ENCODE peak calls at places on chromosome 3, in four cellular contexts. T is uterus, Q is Karpas-422, R is thoracic aorta. G is an unnamed sample. For H3K36me3, the result is how much of the 10 kb centered on the place peaks cover.

GRCh38 chr3:152937234-152937633 is 102.3 kb downstream of the P2RY1 start:
- DNase-seq in T (no peak), Q (no peak), R (no peak), G (peak)

GRCh38 chr3:14322001-14322400 is 80.4 kb upstream of the SLC6A6 start:
- DNase-seq in T (no peak), Q (no peak), R (no peak), G (no peak)

GRCh38 chr3:178623666-178624255 is 87.5 kb downstream of the KCNMB2 start:
- DNase-seq in T (no peak), Q (no peak), R (no peak), G (peak)

GRCh38 chr3:186099178-186099577 is 9.7 kb downstream of the ETV5 start:
- DNase-seq in T (peak), Q (no peak), R (peak), G (peak)

GRCh38 chr3:143538577-143538981 is 309.7 kb downstream of the SLC9A9 start:
- DNase-seq in T (no peak), Q (no peak), R (no peak), G (peak)

GRCh38 chr3:53709256-53709655 is 137.0 kb downstream of the CHDH start:
- DNase-seq in T (no peak), Q (no peak), R (no peak), G (no peak)

GRCh38 chr3:69370945-69371301 is 15.0 kb downstream of the FRMD4B start:
- DNase-seq in T (no peak), Q (no peak), R (no peak), G (no peak)

GRCh38 chr3:111859974-111860859 is 1.2 kb downstream of the PHLDB2 start:
- DNase-seq in T (peak), Q (peak), R (peak), G (peak)

GRCh38 chr3:194328080-194328571 is 23.0 kb downstream of the CPN2 start:
- DNase-seq in T (no peak), Q (no peak), R (no peak), G (peak)

GRCh38 chr3:60028243-60028642 is 978.4 kb upstream of the CFAP20DC start:
- DNase-seq in T (no peak), Q (no peak), R (no peak), G (no peak)

GRCh38 chr3:101184111-101184510 is 136.3 kb downstream of the IMPG2 start:
- DNase-seq in T (no peak), Q (no peak), R (no peak), G (no peak)

GRCh38 chr3:51703026-51703775 is 3.7 kb upstream of the GRM2 start:
- DNase-seq in T (no peak), Q (no peak), R (no peak), G (peak)
- H3K27ac ChIP-seq in T (no peak), Q (no peak), R (no peak), G (no peak)

DNA sequence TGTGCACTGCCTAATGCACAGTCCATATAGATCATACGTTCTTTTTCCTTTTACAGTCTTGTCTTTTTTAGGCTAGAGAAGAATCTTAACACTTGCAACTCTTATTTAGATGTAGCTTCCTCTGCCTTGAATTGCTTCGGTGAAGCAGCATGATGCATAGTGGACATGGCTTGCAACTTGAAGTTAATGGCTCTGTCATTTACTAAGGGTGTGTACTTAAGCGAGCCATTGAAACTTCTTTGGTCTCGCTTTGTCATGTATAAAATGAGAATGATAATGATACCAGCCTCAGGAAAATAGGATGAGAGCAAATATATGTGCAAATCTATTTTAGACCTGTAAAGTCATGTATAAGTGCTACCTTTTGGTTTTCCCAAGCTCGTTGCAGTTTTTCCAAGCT is 147.4 kb downstream of the GHSR start:
- DNase-seq in T (no peak), Q (no peak), R (no peak), G (no peak)
- H3K36me3 ChIP-seq in T (under half), Q (under half), R (under half), G (half or more)

GRCh38 chr3:2180661-2181060 is 82.0 kb downstream of the CNTN4 start:
- DNase-seq in T (no peak), Q (no peak), R (no peak), G (no peak)
- H3K27ac ChIP-seq in T (no peak), Q (no peak), R (no peak), G (no peak)

GRCh38 chr3:150635526-150635925 is 32.4 kb downstream of the SELENOT start:
- DNase-seq in T (no peak), Q (peak), R (no peak), G (no peak)
- H3K36me3 ChIP-seq in T (under half), Q (under half), R (under half), G (under half)

GRCh38 chr3:183327343-183327742 is 74.3 kb downstream of the B3GNT5 start:
- DNase-seq in T (no peak), Q (no peak), R (no peak), G (no peak)
- H3K27ac ChIP-seq in T (no peak), Q (no peak), R (no peak), G (no peak)